ENCODE peak calls at places on chromosomes 5 and 9, in seven cellular contexts. W, Y, R, S, C, J and Q are unnamed samples.

GRCh38 chr5:152063004-152063403 is 138.4 kb upstream of the GLRA1 start:
- DNase-seq in W (no peak), Y (no peak), R (no peak), S (no peak), C (no peak), J (no peak), Q (no peak)

GRCh38 chr9:23790341-23791260 is 35.4 kb downstream of the ELAVL2 start:
- DNase-seq in W (no peak), Y (no peak), R (no peak), S (no peak), C (no peak), J (no peak), Q (no peak)

GRCh38 chr9:97543568-97543967 is 42.1 kb downstream of the TMOD1 start:
- DNase-seq in W (no peak), Y (peak), R (no peak), S (no peak), C (no peak), J (no peak), Q (peak)

GRCh38 chr5:108602830-108603229 is 144.9 kb upstream of the FER start:
- DNase-seq in W (no peak), Y (no peak), R (no peak), S (no peak), C (no peak), J (no peak), Q (no peak)

GRCh38 chr9:89536145-89536574 is 38.2 kb upstream of the SEMA4D start:
- DNase-seq in W (no peak), Y (no peak), R (no peak), S (no peak), C (no peak), J (no peak), Q (peak)

GRCh38 chr9:18492612-18493011 is 18.7 kb downstream of the ADAMTSL1 start:
- DNase-seq in W (no peak), Y (no peak), R (no peak), S (no peak), C (no peak), J (no peak), Q (no peak)

GRCh38 chr9:36788534-36788933 is 215.8 kb downstream of the MELK start:
- DNase-seq in W (no peak), Y (no peak), R (no peak), S (no peak), C (no peak), J (no peak), Q (no peak)

GRCh38 chr5:88952996-88953643 is 70.1 kb upstream of the MEF2C start:
- DNase-seq in W (no peak), Y (no peak), R (no peak), S (no peak), C (no peak), J (no peak), Q (no peak)

GRCh38 chr5:177024559-177024958 is 2.1 kb downstream of the ZNF346 start:
- DNase-seq in W (no peak), Y (no peak), R (no peak), S (no peak), C (no peak), J (no peak), Q (no peak)

GRCh38 chr5:149422429-149423286 is 43.6 kb upstream of the IL17B start:
- DNase-seq in W (peak), Y (peak), R (no peak), S (no peak), C (no peak), J (no peak), Q (peak)

GRCh38 chr5:151755383-151755782 is 3.0 kb downstream of the ATOX1 start:
- DNase-seq in W (no peak), Y (peak), R (no peak), S (no peak), C (no peak), J (no peak), Q (no peak)

GRCh38 chr9:16413509-16414016 is 456.9 kb downstream of the BNC2 start:
- DNase-seq in W (no peak), Y (peak), R (no peak), S (no peak), C (no peak), J (no peak), Q (peak)

GRCh38 chr5:14771195-14771594 is 100.4 kb downstream of the ANKH start:
- DNase-seq in W (no peak), Y (no peak), R (no peak), S (no peak), C (no peak), J (no peak), Q (no peak)

GRCh38 chr5:150492621-150493020 is 15.3 kb upstream of the NDST1 start:
- DNase-seq in W (no peak), Y (peak), R (no peak), S (no peak), C (no peak), J (no peak), Q (no peak)

GRCh38 chr5:61673007-61673735 is 341.1 kb downstream of the ZSWIM6 start:
- DNase-seq in W (no peak), Y (peak), R (peak), S (no peak), C (no peak), J (no peak), Q (no peak)